ENCODE peak calls at places on chromosomes 2 and 18, in four cellular contexts. H is IMR-90, M is HCT116, T is A549. V is an unnamed sample.
A peak's percentile ranks its signal among the peaks of the same experiment; 100 is the strongest.

GRCh38 chr18:22167091-22167470 is 2.3 kb upstream of the GATA6 start:
- DNase-seq in M (no peak), T (peak; percentile 5), H (no peak), V (no peak)

GRCh38 chr2:56376699-56377665 is 193.2 kb downstream of the CCDC85A start:
- DNase-seq in T (no peak), M (no peak), H (no peak), V (no peak)

GRCh38 chr2:101710690-101711318 is 13.3 kb downstream of the MAP4K4 start:
- DNase-seq in H (peak; percentile 65), M (no peak), T (no peak), V (no peak)

GRCh38 chr18:62714671-62715438 is 486 bp upstream of the PHLPP1 start:
- DNase-seq in M (peak; percentile 99), T (peak; percentile 99), H (peak; percentile 100), V (peak; percentile 94)

GRCh38 chr2:222305510-222306392 is 7.0 kb upstream of the PAX3 start:
- DNase-seq in H (no peak), M (no peak), T (peak; percentile 38), V (no peak)

GRCh38 chr2:113219889-113220641 is 46.3 kb downstream of the PSD4 start:
- DNase-seq in T (peak; percentile 92), M (peak; percentile 50), H (peak; percentile 45), V (peak; percentile 46)

GRCh38 chr2:31318360-31319336 is 84.7 kb downstream of the EHD3 start:
- DNase-seq in M (no peak), T (no peak), H (peak; percentile 86), V (no peak)

GRCh38 chr2:84729224-84729623 is 151.7 kb downstream of the TRABD2A start:
- DNase-seq in T (no peak), M (no peak), H (no peak), V (no peak)

GRCh38 chr2:61151434-61151833 is 10.6 kb upstream of the C2orf74 start:
- DNase-seq in T (peak; percentile 26), M (no peak), H (peak; percentile 32), V (no peak)

GRCh38 chr2:124875627-124876244 is 850.6 kb downstream of the CNTNAP5 start:
- DNase-seq in T (no peak), M (no peak), H (no peak), V (no peak)

GRCh38 chr2:228590681-228591080 is 409.2 kb upstream of the SPHKAP start:
- DNase-seq in H (no peak), M (no peak), T (no peak), V (no peak)

GRCh38 chr2:121220995-121221394 is 64.0 kb downstream of the TFCP2L1 start:
- DNase-seq in M (peak; percentile 53), H (no peak), T (peak; percentile 38), V (no peak)

GRCh38 chr18:62498616-62499262 is 24.1 kb upstream of the ZCCHC2 start:
- DNase-seq in H (no peak), T (no peak), M (no peak), V (no peak)

GRCh38 chr18:23073996-23074606 is 61.2 kb upstream of the CABLES1 start:
- DNase-seq in H (no peak), T (no peak), M (no peak), V (no peak)

GRCh38 chr2:42238644-42239288 is 69.6 kb downstream of the EML4 start:
- DNase-seq in M (peak; percentile 6), H (no peak), T (peak; percentile 76), V (peak; percentile 68)

GRCh38 chr18:47632970-47633635 is 297.4 kb downstream of the SMAD2 start:
- DNase-seq in T (no peak), M (no peak), H (no peak), V (no peak)

GRCh38 chr2:43051316-43051715 is 175.1 kb downstream of the ZFP36L2 start:
- DNase-seq in H (peak; percentile 74), M (peak; percentile 26), T (peak; percentile 84), V (no peak)

GRCh38 chr2:216236486-216236885 is 127.3 kb downstream of the XRCC5 start:
- DNase-seq in M (no peak), H (no peak), T (no peak), V (no peak)

GRCh38 chr2:51505533-51505932 is 473.6 kb upstream of the NRXN1 start:
- DNase-seq in T (peak; percentile 10), M (no peak), H (no peak), V (no peak)
- TF ChIP-seq CEBPB in T (no peak), M (no peak), H (no peak), V (no peak)

DNA sequence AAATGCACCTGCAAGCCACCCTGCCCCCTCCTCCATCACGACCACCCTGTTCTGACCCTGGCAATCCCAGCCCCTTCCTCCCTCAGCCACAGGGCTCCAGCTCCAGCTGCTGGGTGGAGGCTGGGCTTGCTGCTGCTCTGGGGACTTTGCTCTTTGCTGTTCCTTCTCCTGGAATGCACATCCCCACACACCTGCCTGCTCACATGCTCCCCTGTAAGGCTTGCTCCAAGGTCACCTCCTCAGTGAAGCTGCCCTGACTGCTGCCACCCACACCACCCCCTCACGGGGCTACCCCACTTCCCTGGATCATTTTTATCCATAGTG is 61.2 kb upstream of the SH3RF3 start:
- DNase-seq in T (no peak), M (no peak), H (no peak), V (no peak)
- TF ChIP-seq CEBPB in T (no peak), M (no peak), H (no peak), V (no peak)

DNA sequence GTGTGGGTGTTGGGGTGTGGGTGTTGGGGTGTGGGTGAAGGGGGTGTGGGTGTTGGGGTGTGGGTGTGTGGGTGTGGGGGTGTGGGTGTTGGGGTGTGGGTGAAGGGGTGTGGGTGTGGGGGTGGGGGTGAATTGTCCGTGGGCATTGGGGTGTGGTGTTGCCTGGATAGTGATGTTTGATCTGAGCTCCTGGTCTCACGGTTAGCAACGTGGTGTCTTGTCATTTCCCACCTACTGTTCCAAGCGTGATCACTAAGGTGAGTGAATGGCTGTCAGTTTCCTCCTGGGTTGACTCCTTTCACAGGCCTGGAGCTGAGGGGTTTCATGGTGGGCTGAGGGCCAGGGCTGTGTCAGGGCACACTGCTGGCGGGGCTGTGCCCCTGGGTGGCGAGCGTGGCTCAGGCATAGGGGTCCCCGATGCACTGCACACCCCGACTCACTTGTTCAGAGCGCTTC is 27.2 kb downstream of the RTP5 start:
- DNase-seq in M (no peak), H (no peak), T (no peak), V (no peak)
- TF ChIP-seq CEBPB in M (no peak), H (no peak), T (no peak), V (no peak)

DNA sequence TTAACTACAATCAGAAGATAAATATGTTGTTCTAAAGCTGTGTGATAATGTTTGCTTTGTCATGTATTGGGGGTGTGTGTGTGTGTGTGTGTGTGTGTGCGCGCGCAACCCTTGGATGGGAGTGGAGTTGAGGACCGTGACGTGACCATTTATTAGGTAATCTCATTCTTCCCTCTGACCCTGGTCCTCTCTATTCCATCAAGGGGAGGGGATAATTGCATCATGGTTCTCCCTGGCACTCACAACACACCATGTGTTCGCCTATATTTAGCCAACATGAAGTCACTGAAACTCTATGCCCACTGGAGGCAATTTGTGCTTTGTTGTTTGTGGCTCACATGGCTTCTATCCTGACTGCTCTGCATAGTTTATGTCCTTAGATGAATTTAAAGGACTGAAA is 79.7 kb upstream of the LRPPRC start:
- DNase-seq in T (peak; percentile 38), M (no peak), H (peak; percentile 52), V (no peak)
- TF ChIP-seq CEBPB in T (no peak), M (no peak), H (peak; percentile 59), V (no peak)

GRCh38 chr2:191905336-191905735 is 58.4 kb upstream of the CAVIN2 start:
- DNase-seq in M (no peak), H (no peak), T (no peak), V (no peak)
- TF ChIP-seq CEBPB in M (no peak), H (no peak), T (no peak), V (no peak)